ENCODE peak calls at places on chromosome 21, in four cellular contexts. O is SK-N-SH, P is GM12892, Y is T47D. M is an unnamed sample.

GRCh38 chr21:42684109-42684916 is 30.9 kb downstream of the PDE9A start:
- DNase-seq in O (no peak), P (no peak), Y (no peak), M (peak; percentile 35)

GRCh38 chr21:35578350-35578782 is 482.0 kb downstream of the SETD4 start:
- DNase-seq in O (no peak), P (no peak), Y (no peak), M (no peak)

GRCh38 chr21:45100866-45101265 is 26.5 kb downstream of the ADARB1 start:
- DNase-seq in O (no peak), P (no peak), Y (no peak), M (no peak)

GRCh38 chr21:16533692-16534407 is 804.1 kb downstream of the USP25 start:
- DNase-seq in O (no peak), P (no peak), Y (peak; percentile 22), M (peak; percentile 36)

GRCh38 chr21:25298512-25299491 is 308.5 kb downstream of the MRPL39 start:
- DNase-seq in O (no peak), P (no peak), Y (no peak), M (no peak)

GRCh38 chr21:41142051-41142795 is 25.7 kb upstream of the BACE2 start:
- DNase-seq in O (no peak), P (no peak), Y (peak; percentile 96), M (no peak)

GRCh38 chr21:37130971-37131370 is 57.9 kb downstream of the TTC3 start:
- DNase-seq in O (no peak), P (no peak), Y (no peak), M (no peak)

GRCh38 chr21:29265690-29266479 is 32.8 kb upstream of the BACH1 start:
- DNase-seq in O (no peak), P (no peak), Y (no peak), M (no peak)

GRCh38 chr21:26966360-26966977 is 419 bp downstream of the ADAMTS5 start:
- DNase-seq in O (no peak), P (no peak), Y (no peak), M (no peak)